ENCODE peak calls at places on chromosomes 4 and X, in four cellular contexts. V is Peyer's patch, C is uterus, K is upper lobe of left lung. Z is an unnamed sample.

GRCh38 chr4:98290511-98290910 is 29.3 kb downstream of the RAP1GDS1 start:
- DNase-seq in V (no peak), C (no peak), K (no peak), Z (no peak)

GRCh38 chr4:78362310-78362709 is 189.3 kb upstream of the ANXA3 start:
- DNase-seq in V (no peak), C (no peak), K (no peak), Z (no peak)

GRCh38 chr4:115279300-115279699 is 165.9 kb upstream of the NDST4 start:
- DNase-seq in V (no peak), C (no peak), K (no peak), Z (no peak)

GRCh38 chr4:3871181-3871852 is 105.1 kb downstream of the ADRA2C start:
- DNase-seq in V (peak), C (no peak), K (peak), Z (no peak)

GRCh38 chr4:16860506-16860905 is 37.9 kb downstream of the LDB2 start:
- DNase-seq in V (no peak), C (no peak), K (no peak), Z (no peak)

GRCh38 chrX:72498782-72499181 is 73.9 kb downstream of the HDAC8 start:
- DNase-seq in V (no peak), C (no peak), K (no peak), Z (no peak)

GRCh38 chrX:19682712-19683331 is 167.5 kb upstream of the MAP3K15 start:
- DNase-seq in V (peak), C (peak), K (peak), Z (peak)

GRCh38 chr4:8782135-8782534 is 89.5 kb downstream of the HMX1 start:
- DNase-seq in V (no peak), C (no peak), K (no peak), Z (no peak)

GRCh38 chr4:56466910-56467283 is 520 bp upstream of the SRP72 start:
- DNase-seq in V (no peak), C (no peak), K (no peak), Z (no peak)

GRCh38 chrX:43975747-43976146 is 2.6 kb upstream of the NDP start:
- DNase-seq in V (no peak), C (no peak), K (no peak), Z (no peak)

GRCh38 chrX:7228226-7228625 is 80.3 kb upstream of the PUDP start:
- DNase-seq in V (no peak), C (no peak), K (no peak), Z (no peak)

GRCh38 chrX:54180403-54180802 is 2.7 kb downstream of the FAM120C start:
- DNase-seq in V (no peak), C (no peak), K (no peak), Z (no peak)

GRCh38 chrX:54182194-54182863 is 725 bp downstream of the FAM120C start:
- DNase-seq in V (peak), C (peak), K (peak), Z (peak)

GRCh38 chrX:54181196-54181953 is 1.7 kb downstream of the FAM120C start:
- DNase-seq in V (no peak), C (no peak), K (no peak), Z (no peak)

GRCh38 chrX:54184474-54184873 is 1.4 kb upstream of the FAM120C start:
- DNase-seq in V (no peak), C (no peak), K (no peak), Z (no peak)

DNA sequence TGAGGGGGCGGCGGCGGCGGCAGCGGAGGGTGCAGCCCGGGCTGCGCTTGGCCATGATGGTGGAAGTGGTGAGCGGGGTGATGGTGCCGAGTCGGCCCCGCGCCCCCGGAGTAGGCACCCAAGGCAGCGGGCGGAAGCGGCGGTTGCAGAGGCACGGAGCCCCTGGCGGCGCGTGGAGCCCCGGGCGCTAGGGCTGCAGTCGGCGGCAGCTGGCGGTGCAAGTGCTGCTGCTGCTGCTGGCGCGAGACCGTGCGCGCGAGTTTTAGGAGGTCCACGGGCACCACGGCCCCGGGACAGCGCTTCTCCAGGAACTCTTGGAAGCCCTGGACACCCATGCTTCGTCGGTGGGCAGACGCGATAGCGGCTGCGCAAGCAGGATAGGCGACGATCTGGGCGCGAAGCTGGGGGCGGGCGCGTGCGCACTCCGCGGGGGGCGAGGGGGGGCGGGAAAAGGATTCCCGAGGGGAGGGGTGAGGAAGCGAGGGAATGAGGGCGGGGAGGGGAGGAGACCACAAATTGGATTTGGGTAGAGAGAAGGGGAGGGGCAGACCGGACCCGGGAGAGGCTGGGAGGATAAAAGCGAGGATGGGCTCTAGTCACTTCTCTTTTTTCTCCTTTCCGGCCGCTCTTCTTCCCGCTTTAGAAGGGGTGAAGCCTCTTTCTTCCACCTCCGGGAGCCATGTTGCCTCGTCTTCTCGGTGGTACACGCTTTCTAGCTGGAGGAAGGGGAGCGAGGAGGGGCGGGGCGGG is at the start of gene FAM120C:
- DNase-seq in V (peak), C (peak), K (peak), Z (peak)
- H3K27ac ChIP-seq in V (peak), C (peak), K (peak), Z (peak)

DNA sequence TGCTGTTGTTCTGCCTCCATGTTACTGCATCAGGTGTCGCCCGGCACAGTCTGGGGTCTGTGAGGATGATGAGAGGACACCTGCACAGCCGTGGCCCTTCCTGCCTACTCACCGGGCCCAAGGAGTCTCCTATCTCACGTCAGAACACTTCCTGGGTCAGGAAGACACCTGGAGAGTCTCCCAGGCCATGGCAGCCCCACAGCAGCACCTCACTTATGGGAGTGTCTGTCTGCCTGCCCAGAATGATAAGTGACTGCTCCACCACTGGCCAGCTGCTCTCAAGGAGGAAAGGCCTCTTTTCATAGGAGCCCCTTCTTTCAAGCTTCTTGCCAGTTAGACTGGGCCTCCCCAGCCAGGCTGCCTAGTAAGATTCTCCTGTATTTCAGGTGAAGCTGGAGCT is 56.1 kb downstream of the NELFA start:
- DNase-seq in V (no peak), C (no peak), K (no peak), Z (no peak)
- TF ChIP-seq POLR2A in V (no peak), C (no peak), K (no peak), Z (no peak)

GRCh38 chrX:109886122-109886761 is 116.7 kb upstream of the TMEM164 start:
- DNase-seq in V (no peak), C (no peak), K (peak), Z (peak)
- TF ChIP-seq CTCF in V (peak), C (peak), K (peak), Z (peak)

GRCh38 chr4:6692379-6692778 is 1.3 kb upstream of the S100P start:
- DNase-seq in V (no peak), C (no peak), K (no peak), Z (no peak)

GRCh38 chr4:6695660-6696581 is 2.2 kb downstream of the S100P start:
- DNase-seq in V (peak), C (no peak), K (no peak), Z (no peak)

GRCh38 chr4:6692806-6693205 is 872 bp upstream of the S100P start:
- DNase-seq in V (no peak), C (no peak), K (peak), Z (no peak)

GRCh38 chr4:6694177-6694901 is 661 bp downstream of the S100P start:
- DNase-seq in V (no peak), C (no peak), K (no peak), Z (no peak)

GRCh38 chr4:6693274-6694176 is at the start of gene S100P:
- DNase-seq in V (no peak), C (no peak), K (peak), Z (no peak)
- H3K27ac ChIP-seq in V (peak), C (no peak), K (peak), Z (peak)

Z was measured in tibial nerve.